ENCODE peak calls at places on chromosomes 16 and 17, in ten cellular contexts. P, T, J, N, S, Y, F, R, K and V are unnamed samples.

GRCh38 chr16:88427376-88427775 is 25.7 kb upstream of the ZFPM1 start:
- DNase-seq in P (no peak), T (no peak), J (no peak), N (no peak), S (no peak), Y (no peak), F (no peak), R (no peak), K (no peak), V (no peak)

GRCh38 chr16:75248536-75249380 is 2.7 kb downstream of the BCAR1 start:
- DNase-seq in P (no peak), T (no peak), J (no peak), N (no peak), S (no peak), Y (no peak), F (no peak), R (no peak), K (no peak), V (peak; percentile 55)

GRCh38 chr17:50265690-50266306 is 8.5 kb upstream of the TMEM92 start:
- DNase-seq in P (no peak), T (peak; percentile 57), J (peak; percentile 19), N (no peak), S (no peak), Y (no peak), F (no peak), R (no peak), K (no peak), V (no peak)

GRCh38 chr16:74867281-74867849 is 92.7 kb upstream of the FA2H start:
- DNase-seq in P (no peak), T (no peak), J (no peak), N (no peak), S (no peak), Y (no peak), F (no peak), R (no peak), K (no peak), V (no peak)

GRCh38 chr16:9647981-9648701 is 534.1 kb downstream of the GRIN2A start:
- DNase-seq in P (peak; percentile 12), T (peak; percentile 15), J (peak; percentile 26), N (peak; percentile 36), S (peak; percentile 42), Y (no peak), F (peak; percentile 3), R (no peak), K (no peak), V (no peak)

GRCh38 chr17:67606471-67606870 is 111.3 kb upstream of the NOL11 start:
- DNase-seq in P (peak; percentile 38), T (peak; percentile 20), J (peak; percentile 38), N (no peak), S (peak; percentile 61), Y (no peak), F (no peak), R (no peak), K (no peak), V (peak; percentile 21)

GRCh38 chr17:6070280-6070894 is at the start of gene WSCD1:
- DNase-seq in P (no peak), T (peak; percentile 56), J (peak; percentile 24), N (no peak), S (peak; percentile 23), Y (no peak), F (peak; percentile 27), R (no peak), K (no peak), V (peak; percentile 44)

GRCh38 chr17:13194887-13195286 is 177.1 kb upstream of the ELAC2 start:
- DNase-seq in P (no peak), T (no peak), J (no peak), N (no peak), S (no peak), Y (no peak), F (no peak), R (no peak), K (no peak), V (no peak)

GRCh38 chr16:85149776-85150175 is 37.5 kb upstream of the CIBAR2 start:
- DNase-seq in P (no peak), T (no peak), J (no peak), N (no peak), S (no peak), Y (no peak), F (no peak), R (peak; percentile 95), K (no peak), V (peak; percentile 92)